ENCODE peak calls at places on chromosomes 2 and 18, in nine cellular contexts. G, O, E, J, R, B, T, U and S are unnamed samples.

GRCh38 chr18:32742620-32743019 is 30.2 kb downstream of the KLHL14 start:
- DNase-seq in B (no peak), G (no peak), U (no peak), R (no peak), J (no peak), E (no peak), T (no peak), O (no peak), S (no peak)

GRCh38 chr2:220513573-220514288 is 886.3 kb downstream of the SLC4A3 start:
- DNase-seq in J (no peak), B (no peak), R (no peak), O (peak; percentile 61), U (no peak), E (no peak), T (no peak), G (no peak), S (no peak)

GRCh38 chr2:28681216-28681981 is 70.2 kb upstream of the PPP1CB start:
- DNase-seq in G (no peak), T (no peak), U (no peak), R (peak; percentile 79), B (no peak), J (peak; percentile 28), E (no peak), O (no peak), S (no peak)

GRCh38 chr2:152613235-152613634 is 104.0 kb downstream of the PRPF40A start:
- DNase-seq in U (no peak), E (no peak), B (no peak), T (no peak), R (no peak), G (no peak), O (peak; percentile 41), J (no peak), S (no peak)

GRCh38 chr2:212416126-212416525 is 122.5 kb downstream of the ERBB4 start:
- DNase-seq in G (no peak), U (no peak), E (no peak), J (no peak), O (no peak), T (no peak), R (no peak), B (no peak), S (no peak)

GRCh38 chr18:62486290-62486964 is 36.4 kb upstream of the ZCCHC2 start:
- DNase-seq in R (no peak), G (peak; percentile 6), U (peak; percentile 80), O (peak; percentile 88), T (no peak), E (no peak), J (no peak), B (peak; percentile 73), S (no peak)

GRCh38 chr2:94996401-94997100 is 29.0 kb upstream of the MAL start:
- DNase-seq in O (no peak), U (no peak), R (peak; percentile 47), B (no peak), J (no peak), T (no peak), G (peak; percentile 12), E (no peak), S (no peak)

GRCh38 chr18:62954341-62954740 is 239.0 kb downstream of the PHLPP1 start:
- DNase-seq in G (no peak), U (no peak), E (no peak), J (no peak), O (no peak), R (no peak), T (no peak), B (no peak), S (no peak)

GRCh38 chr2:176139170-176139611 is 9.7 kb downstream of the HOXD8 start:
- DNase-seq in J (no peak), T (no peak), E (no peak), U (no peak), O (peak; percentile 68), B (no peak), G (no peak), R (peak; percentile 82), S (no peak)

GRCh38 chr18:37243756-37244155 is 321.8 kb downstream of the CELF4 start:
- DNase-seq in U (no peak), O (no peak), T (no peak), R (no peak), B (peak; percentile 12), J (no peak), G (no peak), E (no peak), S (no peak)

GRCh38 chr2:163723881-163724280 is 11.9 kb downstream of the FIGN start:
- DNase-seq in T (no peak), E (no peak), R (no peak), O (no peak), G (no peak), B (no peak), U (no peak), J (no peak), S (no peak)

GRCh38 chr2:216287251-216287650 is 85.0 kb downstream of the MARCHF4 start:
- DNase-seq in R (no peak), E (no peak), J (no peak), G (no peak), T (no peak), B (peak; percentile 73), O (peak; percentile 60), U (peak; percentile 14), S (no peak)

GRCh38 chr2:63855418-63856301 is 14.0 kb downstream of the UGP2 start:
- DNase-seq in O (no peak), J (no peak), E (no peak), T (no peak), R (no peak), B (no peak), U (no peak), G (no peak), S (no peak)

GRCh38 chr2:160199053-160199452 is 1.0 kb downstream of the ITGB6 start:
- DNase-seq in U (no peak), B (no peak), R (no peak), E (no peak), G (no peak), O (no peak), T (no peak), J (no peak), S (no peak)
- H3K27ac ChIP-seq in U (peak overlapping the region; percentile 86), B (no peak overlapping the region), R (no peak overlapping the region), E (no peak overlapping the region), G (no peak overlapping the region), O (no peak overlapping the region), T (no peak overlapping the region), J (no peak overlapping the region), S (no peak overlapping the region)

DNA sequence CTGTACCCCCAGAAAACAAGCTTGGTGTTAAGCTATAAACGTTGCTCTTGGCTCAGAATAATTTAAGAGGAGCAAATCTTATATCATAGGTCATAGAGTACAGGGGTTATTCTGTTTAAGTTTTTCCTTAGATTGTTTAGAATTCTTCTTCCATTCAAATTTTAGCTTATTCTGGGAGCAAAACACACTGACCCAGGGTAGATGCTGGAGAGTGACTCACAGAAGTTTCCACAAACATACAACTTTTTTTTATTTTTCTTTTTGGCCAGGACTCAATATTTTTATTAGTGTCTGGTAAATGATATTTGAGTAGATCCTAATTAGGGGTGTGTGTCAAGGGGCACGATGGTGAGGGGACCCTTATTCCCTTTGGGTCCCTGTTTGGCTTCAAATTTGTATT is 71.5 kb upstream of the PSME4 start:
- DNase-seq in G (no peak), E (no peak), T (no peak), U (no peak), B (no peak), O (peak; percentile 42), R (no peak), J (no peak), S (peak; percentile 27)
- H3K27ac ChIP-seq in G (no peak overlapping the region), E (peak overlapping the region; percentile 60), T (no peak overlapping the region), U (no peak overlapping the region), B (no peak overlapping the region), O (no peak overlapping the region), R (no peak overlapping the region), J (no peak overlapping the region), S (no peak overlapping the region)

GRCh38 chr2:121839584-121839983 is 84.1 kb downstream of the TSN start:
- DNase-seq in G (no peak), E (no peak), T (no peak), U (no peak), J (no peak), O (no peak), R (no peak), B (no peak), S (no peak)

GRCh38 chr2:121832372-121832771 is 76.9 kb downstream of the TSN start:
- DNase-seq in E (no peak), U (no peak), T (no peak), O (no peak), R (no peak), B (no peak), J (no peak), G (no peak), S (no peak)

GRCh38 chr2:121838561-121838960 is 83.1 kb downstream of the TSN start:
- DNase-seq in J (no peak), E (no peak), B (no peak), G (no peak), R (no peak), U (no peak), O (no peak), T (no peak), S (no peak)

GRCh38 chr2:121832992-121833732 is 77.7 kb downstream of the TSN start:
- DNase-seq in O (no peak), E (no peak), B (no peak), T (no peak), R (no peak), J (no peak), G (no peak), U (no peak), S (no peak)

GRCh38 chr2:121837596-121837995 is 82.1 kb downstream of the TSN start:
- DNase-seq in G (no peak), T (no peak), B (no peak), E (no peak), R (no peak), O (peak; percentile 25), U (no peak), J (no peak), S (no peak)
- H3K27ac ChIP-seq in G (no peak overlapping the region), T (no peak overlapping the region), B (no peak overlapping the region), E (no peak overlapping the region), R (no peak overlapping the region), O (no peak overlapping the region), U (no peak overlapping the region), J (no peak overlapping the region), S (no peak overlapping the region)

GRCh38 chr2:40820319-40820718 is 368.4 kb upstream of the SLC8A1 start:
- DNase-seq in U (no peak), R (no peak), J (no peak), T (no peak), G (no peak), O (peak; percentile 24), E (no peak), B (no peak), S (no peak)

GRCh38 chr2:40827371-40827770 is 375.5 kb upstream of the SLC8A1 start:
- DNase-seq in G (no peak), B (peak; percentile 5), U (no peak), R (no peak), J (no peak), T (no peak), E (no peak), O (no peak), S (no peak)

GRCh38 chr2:40823465-40823864 is 371.6 kb upstream of the SLC8A1 start:
- DNase-seq in R (no peak), U (no peak), J (no peak), O (no peak), G (no peak), T (no peak), E (no peak), B (no peak), S (no peak)

DNA sequence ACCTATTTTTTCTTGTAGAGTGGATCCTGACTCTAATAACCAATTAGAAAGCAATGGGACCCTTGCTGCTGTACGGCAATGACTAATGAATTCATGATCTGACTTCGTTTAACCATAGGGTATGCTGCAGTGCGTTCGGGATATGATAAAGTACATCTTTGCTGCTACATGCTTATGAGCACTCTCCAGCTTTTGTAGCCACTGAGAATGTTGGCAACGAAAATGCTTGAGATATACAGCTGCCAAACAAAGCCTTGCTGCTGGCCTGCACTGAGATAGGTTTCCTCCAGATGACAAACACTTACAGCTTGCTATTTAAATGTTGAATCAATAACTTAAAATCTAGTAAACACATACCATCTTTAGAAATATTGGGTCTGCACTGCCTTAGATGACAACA is 372.4 kb upstream of the SLC8A1 start:
- DNase-seq in E (no peak), R (no peak), J (no peak), U (no peak), T (no peak), G (no peak), O (no peak), B (no peak), S (no peak)
- H3K27ac ChIP-seq in E (no peak overlapping the region), R (no peak overlapping the region), J (no peak overlapping the region), U (no peak overlapping the region), T (no peak overlapping the region), G (no peak overlapping the region), O (no peak overlapping the region), B (no peak overlapping the region), S (no peak overlapping the region)